ENCODE peak calls at places on chromosomes 3 and 15, in seven cellular contexts. P, V, T, W, G, E and I are unnamed samples. For H3K36me3, the result is how much of the 10 kb centered on the place peaks cover.

GRCh38 chr3:127424766-127425504 is 137.1 kb upstream of the PRR20G start:
- DNase-seq in T (no peak), P (no peak), E (no peak), W (no peak), G (no peak), V (no peak), I (no peak)

GRCh38 chr15:63918317-63918672 is 84.5 kb upstream of the HERC1 start:
- DNase-seq in W (no peak), V (peak), G (peak), P (no peak), E (no peak), T (no peak), I (no peak)

GRCh38 chr3:39287859-39288221 is 8.0 kb upstream of the CX3CR1 start:
- DNase-seq in T (no peak), P (no peak), G (no peak), E (no peak), W (no peak), V (no peak), I (no peak)

GRCh38 chr3:38001456-38002081 is 11.0 kb downstream of the VILL start:
- DNase-seq in E (peak), V (no peak), P (peak), T (no peak), W (peak), G (peak), I (no peak)

GRCh38 chr3:172591876-172592771 is 68.9 kb upstream of the TNFSF10 start:
- DNase-seq in W (no peak), T (peak), P (no peak), E (no peak), G (no peak), V (no peak), I (no peak)

GRCh38 chr15:74826911-74827310 is 484 bp downstream of the CPLX3 start:
- DNase-seq in E (no peak), V (no peak), P (no peak), G (no peak), W (no peak), T (no peak), I (no peak)

GRCh38 chr3:140651287-140651686 is 26.6 kb upstream of the TRIM42 start:
- DNase-seq in P (no peak), W (no peak), E (no peak), G (no peak), T (no peak), V (no peak), I (no peak)

GRCh38 chr3:85785766-85786165 is 827.0 kb downstream of the CADM2 start:
- DNase-seq in E (no peak), T (no peak), V (peak), G (peak), P (no peak), W (no peak), I (no peak)

GRCh38 chr3:59758672-59759071 is 708.8 kb upstream of the CFAP20DC start:
- DNase-seq in P (no peak), W (no peak), G (no peak), T (no peak), V (peak), E (no peak), I (no peak)

GRCh38 chr15:68252925-68253534 is 23.5 kb upstream of the CLN6 start:
- DNase-seq in T (peak), V (peak), W (peak), P (no peak), G (peak), E (no peak), I (no peak)

GRCh38 chr3:17640466-17640865 is 102.0 kb downstream of the TBC1D5 start:
- DNase-seq in P (no peak), V (peak), E (no peak), W (no peak), T (no peak), G (peak), I (no peak)

GRCh38 chr3:177591371-177591770 is 394.1 kb upstream of the TBL1XR1 start:
- DNase-seq in T (no peak), V (peak), G (no peak), P (peak), W (no peak), E (peak), I (no peak)

GRCh38 chr3:186259612-186260383 is 102.2 kb downstream of the DGKG start:
- DNase-seq in W (peak), E (peak), G (peak), P (peak), T (peak), V (peak), I (peak)

GRCh38 chr3:99504258-99504657 is 134.1 kb upstream of the COL8A1 start:
- DNase-seq in G (no peak), W (no peak), T (no peak), E (no peak), P (no peak), V (no peak), I (no peak)

GRCh38 chr3:186414735-186415419 is 52.8 kb upstream of the DGKG start:
- DNase-seq in P (no peak), V (peak), T (no peak), E (no peak), G (peak), W (peak), I (no peak)

GRCh38 chr3:56940331-56940730 is 120.1 kb upstream of the SPATA12 start:
- DNase-seq in V (no peak), T (no peak), W (no peak), G (no peak), E (no peak), P (no peak), I (no peak)

DNA sequence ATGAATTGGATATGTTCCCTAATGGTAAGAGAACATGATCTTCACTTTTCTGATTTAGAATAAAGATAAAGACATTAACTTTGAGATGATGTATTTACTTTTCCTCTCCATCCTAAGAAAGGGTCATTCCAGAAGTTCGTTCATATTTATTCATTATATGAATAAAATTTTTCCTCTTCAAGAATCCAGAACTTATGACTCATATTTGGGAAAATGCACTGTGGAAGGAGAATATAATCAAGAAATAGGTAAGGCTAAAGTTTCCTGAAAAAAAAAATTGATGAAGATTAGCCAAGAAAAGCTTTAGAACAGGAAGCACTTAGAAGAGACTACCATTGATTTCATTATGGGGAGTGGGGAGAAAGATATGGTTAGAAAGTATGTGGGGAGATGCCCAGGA is 36.5 kb upstream of the CBLB start:
- DNase-seq in E (no peak), V (no peak), W (no peak), T (no peak), P (no peak), G (peak), I (no peak)
- H3K36me3 ChIP-seq in E (under half), V (under half), W (under half), T (under half), P (under half), G (under half), I (under half)

DNA sequence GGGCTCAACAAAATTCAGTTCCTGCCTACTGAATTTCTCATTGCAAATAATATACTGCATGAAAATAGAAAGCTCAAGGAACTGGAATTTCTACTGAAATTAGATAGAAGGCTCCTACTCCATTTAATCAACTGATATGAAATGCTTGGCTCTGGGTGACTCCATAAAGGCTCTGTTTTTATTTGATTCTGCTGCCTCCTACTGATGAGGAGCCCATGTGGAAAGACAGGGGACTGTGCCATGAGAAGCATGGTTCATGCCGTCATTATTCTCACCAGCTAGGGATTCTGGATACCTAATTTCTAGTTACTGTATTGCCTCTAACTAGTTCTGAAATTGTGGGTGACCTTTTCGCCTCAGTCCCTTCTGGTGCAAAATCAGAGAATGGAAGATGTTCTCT is 366.2 kb upstream of the DPH6 start:
- DNase-seq in G (peak), T (no peak), P (no peak), W (no peak), V (peak), E (no peak), I (no peak)
- TF ChIP-seq CTCF in G (peak), T (no peak), P (no peak), W (no peak), V (peak), E (no peak), I (peak)

GRCh38 chr3:8768364-8769087 is 887 bp downstream of the OXTR start:
- DNase-seq in T (no peak), V (no peak), W (no peak), E (no peak), G (peak), P (no peak), I (no peak)
- H3K36me3 ChIP-seq in T (under half), V (under half), W (under half), E (under half), G (under half), P (under half), I (under half)

GRCh38 chr3:54962200-54962599 is 34.3 kb upstream of the LRTM1 start:
- DNase-seq in P (no peak), V (peak), W (no peak), G (no peak), T (no peak), E (no peak), I (no peak)
- TF ChIP-seq CTCF in P (no peak), V (no peak), W (no peak), G (no peak), T (no peak), E (no peak), I (no peak)

GRCh38 chr3:52596658-52597265 is 60.4 kb downstream of the UQCC5 start:
- DNase-seq in G (no peak), W (no peak), V (no peak), P (no peak), T (no peak), E (no peak), I (no peak)

DNA sequence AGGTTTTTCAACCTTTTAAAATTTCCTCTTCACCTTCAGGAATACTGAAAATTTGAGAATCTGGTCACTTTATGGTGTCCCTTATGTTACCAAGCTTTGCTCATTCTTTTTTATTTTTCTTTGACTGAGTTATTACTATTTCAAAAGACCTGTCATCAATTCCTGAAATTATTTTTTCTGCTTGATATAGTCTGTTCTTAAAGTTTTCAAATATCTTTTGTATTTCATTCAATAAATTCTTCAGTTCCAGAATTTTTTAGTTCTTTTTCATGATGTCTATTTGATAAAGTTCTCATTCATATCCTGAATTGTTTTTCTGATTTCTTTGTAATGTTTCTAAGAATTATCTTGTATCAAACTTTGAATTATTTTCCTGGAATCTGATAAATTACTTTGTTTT is 63.9 kb downstream of the UQCC5 start:
- DNase-seq in P (no peak), E (no peak), T (no peak), V (no peak), G (peak), W (no peak), I (no peak)
- H3K36me3 ChIP-seq in P (under half), E (half or more), T (under half), V (under half), G (half or more), W (under half), I (half or more)

DNA sequence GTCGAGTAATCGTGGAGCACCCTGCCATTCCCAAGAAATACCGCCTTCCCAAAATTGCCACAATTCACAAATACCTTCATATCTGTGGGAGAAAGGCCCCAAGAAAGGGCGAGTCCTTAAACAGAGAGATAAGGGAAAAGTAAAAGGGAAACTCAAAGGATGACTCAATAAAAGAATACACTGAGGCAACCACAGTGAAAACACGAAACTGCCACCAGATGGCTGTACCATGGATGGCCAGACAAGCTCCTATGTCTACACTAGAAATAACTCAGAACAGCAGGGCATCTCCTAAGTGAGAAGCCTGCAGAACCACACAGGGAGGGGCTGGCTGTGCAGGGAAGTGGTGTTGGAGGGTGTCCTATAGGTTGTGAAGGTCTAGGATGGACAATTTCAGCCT is 25.0 kb downstream of the SRGAP3 start:
- DNase-seq in V (peak), G (peak), T (no peak), E (no peak), P (no peak), W (no peak), I (no peak)
- TF ChIP-seq CTCF in V (peak), G (peak), T (no peak), E (no peak), P (no peak), W (no peak), I (no peak)